ENCODE peak calls at places on chromosomes 2 and 18, in nine cellular contexts. J is lower leg skin, L is GM13977, D is MCF 10A, Y is IMR-90, W is AG04449, I is chondrocyte, P is nephron progenitor cell, N is BJ. C is an unnamed sample.

GRCh38 chr2:190887089-190887488 is 6.5 kb downstream of the GLS start:
- DNase-seq in L (peak; percentile 48), W (no peak), Y (peak; percentile 36), N (no peak), J (no peak), D (peak; percentile 64), P (no peak), I (no peak), C (peak; percentile 31)

GRCh38 chr2:212984129-212984528 is 167.3 kb downstream of the IKZF2 start:
- DNase-seq in I (no peak), N (no peak), L (no peak), P (no peak), D (no peak), J (no peak), Y (no peak), W (no peak), C (no peak)

GRCh38 chr18:3585656-3586509 is 135.9 kb downstream of the TGIF1 start:
- DNase-seq in I (no peak), L (peak; percentile 52), W (no peak), D (peak; percentile 90), J (peak; percentile 83), Y (peak; percentile 78), P (peak; percentile 83), N (no peak), C (peak; percentile 61)

GRCh38 chr2:43039376-43040080 is 186.9 kb downstream of the ZFP36L2 start:
- DNase-seq in L (no peak), J (no peak), Y (no peak), I (peak; percentile 73), P (no peak), N (no peak), D (no peak), W (no peak), C (no peak)

GRCh38 chr18:12113999-12114646 is 20.5 kb downstream of the ANKRD62 start:
- DNase-seq in I (no peak), D (peak; percentile 22), P (no peak), N (no peak), Y (no peak), J (no peak), L (no peak), W (no peak), C (no peak)

GRCh38 chr18:48775372-48776160 is 175.2 kb downstream of the SMAD7 start:
- DNase-seq in P (no peak), W (no peak), I (no peak), Y (no peak), J (no peak), N (no peak), D (no peak), L (no peak), C (no peak)

GRCh38 chr2:38433607-38433975 is 56.5 kb upstream of the ATL2 start:
- DNase-seq in L (no peak), N (no peak), J (no peak), I (no peak), P (no peak), W (no peak), Y (no peak), D (peak; percentile 64), C (no peak)

GRCh38 chr2:83196225-83196624 is 1262.9 kb downstream of the SUCLG1 start:
- DNase-seq in W (peak; percentile 5), J (no peak), Y (peak; percentile 42), D (peak; percentile 58), P (no peak), I (no peak), N (no peak), L (no peak), C (no peak)

DNA sequence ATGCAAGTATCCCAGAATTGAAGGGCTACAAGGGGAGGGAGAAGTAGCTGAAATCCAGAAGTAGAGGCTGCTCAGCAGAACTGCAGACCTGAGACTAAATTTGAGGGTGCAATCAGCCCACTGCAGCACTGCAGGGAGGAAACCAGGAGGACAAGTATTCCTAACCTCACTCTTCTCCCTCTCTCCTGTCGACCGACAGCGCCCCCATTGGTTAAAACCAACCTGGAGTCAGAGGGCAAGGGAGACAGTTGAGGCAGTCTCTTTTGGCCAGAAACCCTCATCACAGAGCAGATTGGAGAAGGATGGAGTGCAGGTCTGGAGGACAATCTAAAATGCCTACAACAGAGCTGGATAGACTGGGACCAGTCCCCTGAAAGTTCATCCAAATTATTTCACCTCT is 768.9 kb upstream of the KLHL29 start:
- DNase-seq in L (no peak), D (no peak), Y (no peak), W (no peak), J (no peak), I (no peak), N (no peak), P (no peak), C (no peak)
- TF ChIP-seq CTCF in L (no peak), D (no peak), Y (no peak), W (no peak), J (no peak), I (no peak), N (no peak), P (no peak), C (no peak)

DNA sequence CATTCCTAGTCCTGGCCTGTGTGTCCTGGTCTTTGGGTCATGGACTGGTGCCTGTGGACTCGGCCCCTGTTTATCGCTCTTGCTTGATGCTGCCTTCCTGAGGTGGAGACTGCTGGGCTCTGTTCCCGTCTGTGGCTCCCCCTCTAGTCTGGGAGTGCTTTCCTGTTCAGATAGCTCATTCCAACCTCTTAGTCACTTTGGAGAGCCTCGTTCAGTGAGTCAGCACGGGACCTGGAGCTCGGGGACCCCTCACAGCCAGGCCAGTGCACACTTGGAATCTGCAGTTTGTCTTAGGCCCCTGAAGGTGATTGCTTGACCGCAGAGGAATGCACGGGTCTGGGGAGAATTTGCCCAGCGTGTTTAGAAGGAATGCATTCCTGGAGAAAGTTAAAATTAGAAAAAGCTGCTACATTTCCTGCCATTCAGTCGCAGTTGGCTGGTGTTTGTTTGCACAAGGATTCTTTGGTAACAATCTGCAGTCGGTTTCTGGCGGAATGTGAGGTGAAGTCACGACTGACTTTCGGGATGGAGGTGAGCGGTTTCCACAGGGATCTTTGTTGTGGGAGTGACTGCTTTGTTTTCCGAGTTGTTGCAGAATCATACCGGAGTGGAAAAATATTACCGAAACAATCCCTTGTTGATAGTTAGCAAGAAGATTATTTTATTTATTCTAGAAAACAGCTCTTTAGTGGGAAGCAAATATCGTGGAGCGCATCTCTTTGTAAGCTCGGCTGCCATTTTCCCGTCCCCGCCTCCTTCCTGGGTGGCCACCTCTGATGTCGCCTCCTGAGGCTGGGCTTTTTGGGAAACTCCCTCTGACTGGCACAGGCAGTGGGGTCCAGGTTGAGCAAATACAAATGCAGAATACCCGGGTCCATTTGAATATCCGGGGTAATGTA is 29.6 kb downstream of the SH3BP4 start:
- DNase-seq in W (peak; percentile 98), Y (peak; percentile 100), P (peak; percentile 57), J (peak; percentile 66), I (no peak), N (peak; percentile 99), D (peak; percentile 95), L (no peak), C (no peak)
- TF ChIP-seq CTCF in W (peak; percentile 31), Y (peak; percentile 44), P (no peak), J (no peak), I (peak; percentile 9), N (no peak), D (no peak), L (no peak), C (no peak)

GRCh38 chr2:58047373-58047674 is 718 bp downstream of the VRK2 start:
- DNase-seq in N (no peak), P (no peak), L (peak; percentile 53), W (no peak), Y (no peak), I (no peak), D (no peak), J (no peak), C (no peak)

GRCh38 chr2:58045580-58046334 is 849 bp upstream of the VRK2 start:
- DNase-seq in I (no peak), P (no peak), J (no peak), D (no peak), L (no peak), Y (no peak), W (no peak), N (no peak), C (no peak)

GRCh38 chr2:58047969-58048368 is 1.4 kb downstream of the VRK2 start:
- DNase-seq in W (no peak), I (no peak), J (no peak), Y (no peak), N (no peak), L (no peak), D (peak; percentile 14), P (no peak), C (no peak)

GRCh38 chr2:58046335-58046584 is 346 bp upstream of the VRK2 start:
- DNase-seq in N (no peak), Y (no peak), I (no peak), D (no peak), P (no peak), W (no peak), J (no peak), L (no peak), C (no peak)

DNA sequence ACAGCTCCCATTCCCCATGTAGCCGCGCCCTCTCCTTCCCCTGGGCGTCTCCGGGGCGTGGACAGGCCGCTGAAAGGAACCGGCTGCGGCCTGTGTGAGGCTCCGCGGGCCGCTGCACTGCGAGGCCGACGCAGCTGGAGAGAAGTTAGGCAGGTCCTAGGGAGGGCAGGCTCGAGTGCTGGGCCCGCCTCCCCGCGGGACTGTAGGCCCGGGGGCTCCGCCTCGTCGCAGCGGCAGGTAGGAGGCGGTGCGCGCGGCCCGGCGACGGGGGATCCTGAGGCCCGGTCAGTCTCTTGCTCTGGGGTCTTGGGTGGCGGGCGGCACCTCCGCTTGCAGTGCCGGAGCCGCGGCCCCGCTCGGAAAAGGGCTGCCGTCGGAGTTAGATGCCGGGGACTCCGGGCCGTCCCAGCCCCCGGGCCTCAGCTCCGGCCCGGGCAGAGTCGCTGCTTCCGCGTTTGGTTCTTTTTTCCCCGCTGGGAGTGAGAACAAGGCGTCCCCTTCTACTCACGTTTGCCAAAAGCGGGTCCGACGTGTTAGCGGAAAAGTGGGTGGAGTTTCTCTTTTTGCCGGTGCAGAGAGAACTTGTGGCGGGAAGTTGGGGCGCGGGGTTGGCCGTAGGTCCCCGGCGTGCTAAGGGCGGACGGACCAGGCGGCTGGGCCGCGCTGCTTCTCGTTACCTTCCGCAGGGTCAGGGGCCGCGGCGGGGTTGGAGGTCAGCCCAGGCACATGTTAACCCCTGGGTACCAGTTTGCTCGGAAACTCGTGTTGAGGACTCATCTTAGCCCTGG is at the start of gene VRK2:
- DNase-seq in I (peak; percentile 97), P (peak; percentile 82), J (peak; percentile 83), L (peak; percentile 87), W (no peak), D (peak; percentile 97), Y (peak; percentile 87), N (peak; percentile 56), C (peak; percentile 90)
- TF ChIP-seq CTCF in I (peak; percentile 45), P (no peak), J (peak; percentile 12), L (no peak), W (no peak), D (no peak), Y (no peak), N (no peak), C (no peak)

DNA sequence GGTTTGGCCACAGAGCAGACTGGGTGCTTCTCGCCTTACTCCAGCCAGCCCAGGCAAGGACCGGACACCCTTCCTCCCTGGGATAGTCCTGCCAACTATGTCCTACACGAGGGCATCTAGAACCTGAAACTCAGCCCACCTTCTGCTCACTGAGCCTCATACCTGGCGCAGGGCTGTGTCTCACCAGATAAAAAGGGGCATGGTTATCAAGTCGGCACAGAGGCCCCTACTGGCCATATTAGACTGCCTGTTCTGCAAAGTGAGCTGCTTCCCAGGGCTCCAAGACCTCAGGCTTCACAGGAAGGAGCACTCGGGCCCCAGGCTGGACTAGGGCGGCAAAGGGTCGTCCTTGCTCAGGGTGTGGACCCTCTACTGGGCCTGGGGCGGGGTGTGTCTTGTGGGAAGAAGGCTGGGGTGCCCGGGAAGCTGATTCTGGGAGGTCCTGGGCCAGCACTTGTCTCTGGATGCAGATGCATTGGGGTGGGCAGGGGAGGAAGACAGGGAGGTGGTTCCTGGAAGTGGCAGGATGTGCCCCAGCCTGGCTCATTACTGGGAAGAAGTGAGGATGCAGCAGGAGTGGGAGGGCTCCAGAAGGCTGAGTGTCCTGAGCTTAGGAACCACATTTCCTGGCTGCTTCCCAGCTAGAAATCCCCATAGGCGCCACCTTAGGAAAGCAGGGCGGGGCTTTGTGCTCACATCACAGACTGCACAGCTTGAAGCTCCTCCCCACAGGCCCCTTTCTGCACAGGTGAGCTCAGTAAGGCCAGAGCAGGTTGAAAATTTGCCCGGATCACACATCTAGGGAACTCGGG is 19.6 kb downstream of the EHD3 start:
- DNase-seq in L (no peak), I (no peak), N (no peak), P (no peak), J (no peak), W (no peak), D (peak; percentile 44), Y (no peak), C (no peak)
- TF ChIP-seq CTCF in L (no peak), I (no peak), N (no peak), P (no peak), J (no peak), W (no peak), D (no peak), Y (no peak), C (no peak)